ENCODE peak calls at places on chromosomes 6 and 20, in five cellular contexts. I, R, M, N and Y are unnamed samples.

GRCh38 chr20:22686097-22686496 is 101.7 kb upstream of the FOXA2 start:
- DNase-seq in I (peak; percentile 84), R (peak; percentile 63), M (peak; percentile 36), N (peak; percentile 86), Y (peak; percentile 12)

GRCh38 chr20:41030536-41031242 is 2.1 kb downstream of the TOP1 start:
- DNase-seq in I (no peak), R (no peak), M (no peak), N (no peak), Y (no peak)

GRCh38 chr20:1434571-1435336 is 31.9 kb downstream of the NSFL1C start:
- DNase-seq in I (no peak), R (peak; percentile 56), M (peak; percentile 40), N (peak; percentile 67), Y (peak; percentile 37)

GRCh38 chr20:17938889-17939619 is 29.5 kb downstream of the SNX5 start:
- DNase-seq in I (peak; percentile 86), R (peak; percentile 74), M (no peak), N (peak; percentile 93), Y (no peak)

GRCh38 chr6:2731281-2731909 is 19.3 kb downstream of the MYLK4 start:
- DNase-seq in I (peak; percentile 47), R (no peak), M (peak; percentile 35), N (peak; percentile 54), Y (no peak)

GRCh38 chr6:38720295-38720694 is 5.2 kb downstream of the DNAH8 start:
- DNase-seq in I (peak; percentile 37), R (no peak), M (no peak), N (peak; percentile 73), Y (no peak)

GRCh38 chr6:144194293-144194828 is 44.0 kb downstream of the STX11 start:
- DNase-seq in I (peak; percentile 41), R (no peak), M (no peak), N (peak; percentile 26), Y (no peak)

GRCh38 chr20:36591854-36592641 is 13.5 kb upstream of the RAB5IF start:
- DNase-seq in I (peak; percentile 54), R (peak; percentile 33), M (peak; percentile 61), N (peak; percentile 92), Y (no peak)

GRCh38 chr20:3420211-3420707 is 12.8 kb upstream of the DNAAF9 start:
- DNase-seq in I (no peak), R (peak; percentile 63), M (no peak), N (no peak), Y (peak; percentile 97)

GRCh38 chr6:35694462-35694861 is 5.7 kb upstream of the FKBP5 start:
- DNase-seq in I (no peak), R (no peak), M (no peak), N (no peak), Y (no peak)

GRCh38 chr6:53979468-53980067 is 131.7 kb upstream of the MLIP start:
- DNase-seq in I (no peak), R (peak; percentile 12), M (peak; percentile 52), N (peak; percentile 45), Y (no peak)

GRCh38 chr20:31868853-31869672 is 1.3 kb downstream of the DUSP15 start:
- DNase-seq in I (no peak), R (no peak), M (no peak), N (no peak), Y (no peak)

GRCh38 chr20:40686434-40686882 is 2.6 kb downstream of the MAFB start:
- DNase-seq in I (no peak), R (no peak), M (no peak), N (no peak), Y (no peak)

GRCh38 chr6:20564269-20564668 is 30.0 kb downstream of the CDKAL1 start:
- DNase-seq in I (no peak), R (no peak), M (no peak), N (no peak), Y (no peak)

GRCh38 chr20:48319943-48320584 is 507.7 kb downstream of the PREX1 start:
- DNase-seq in I (no peak), R (no peak), M (no peak), N (peak; percentile 74), Y (no peak)

GRCh38 chr20:24954151-24954550 is 5.1 kb downstream of the CST7 start:
- DNase-seq in I (no peak), R (no peak), M (no peak), N (no peak), Y (no peak)

GRCh38 chr6:113565306-113565705 is 291.8 kb upstream of the MARCKS start:
- DNase-seq in I (no peak), R (no peak), M (peak; percentile 10), N (no peak), Y (no peak)
- H3K27ac ChIP-seq in I (no peak overlapping the region), R (peak overlapping the region; percentile 79), M (no peak overlapping the region), N (no peak overlapping the region), Y (no peak overlapping the region)

GRCh38 chr6:132974122-132974521 is 159.8 kb downstream of the RPS12 start:
- DNase-seq in I (no peak), R (no peak), M (no peak), N (no peak), Y (no peak)

GRCh38 chr6:132972254-132972653 is 157.9 kb downstream of the RPS12 start:
- DNase-seq in I (no peak), R (no peak), M (no peak), N (no peak), Y (no peak)

GRCh38 chr6:132971676-132972075 is 157.3 kb downstream of the RPS12 start:
- DNase-seq in I (no peak), R (no peak), M (no peak), N (no peak), Y (no peak)

GRCh38 chr6:132973556-132973993 is 159.2 kb downstream of the RPS12 start:
- DNase-seq in I (no peak), R (no peak), M (no peak), N (no peak), Y (no peak)

GRCh38 chr6:132972971-132973370 is 158.6 kb downstream of the RPS12 start:
- DNase-seq in I (no peak), R (no peak), M (no peak), N (no peak), Y (no peak)
- H3K27ac ChIP-seq in I (no peak overlapping the region), R (no peak overlapping the region), M (no peak overlapping the region), N (no peak overlapping the region), Y (no peak overlapping the region)

GRCh38 chr20:10555865-10556308 is 117.9 kb downstream of the JAG1 start:
- DNase-seq in I (no peak), R (no peak), M (peak; percentile 65), N (no peak), Y (no peak)
- H3K27ac ChIP-seq in I (no peak overlapping the region), R (no peak overlapping the region), M (peak overlapping the region; percentile 66), N (no peak overlapping the region), Y (peak overlapping the region; percentile 12)

GRCh38 chr20:50400705-50401045 is 109.5 kb upstream of the PTPN1 start:
- DNase-seq in I (no peak), R (no peak), M (no peak), N (no peak), Y (no peak)

GRCh38 chr20:50399917-50400704 is 110.1 kb upstream of the PTPN1 start:
- DNase-seq in I (no peak), R (no peak), M (peak; percentile 67), N (peak; percentile 45), Y (no peak)

GRCh38 chr20:50398471-50399002 is 111.6 kb upstream of the PTPN1 start:
- DNase-seq in I (no peak), R (no peak), M (no peak), N (no peak), Y (no peak)

GRCh38 chr20:50398064-50398463 is 112.1 kb upstream of the PTPN1 start:
- DNase-seq in I (no peak), R (no peak), M (no peak), N (no peak), Y (no peak)

GRCh38 chr20:50399003-50399916 is 110.9 kb upstream of the PTPN1 start:
- DNase-seq in I (no peak), R (no peak), M (peak; percentile 49), N (no peak), Y (no peak)
- H3K27ac ChIP-seq in I (no peak overlapping the region), R (peak overlapping the region; percentile 65), M (no peak overlapping the region), N (no peak overlapping the region), Y (no peak overlapping the region)